ENCODE peak calls at places on chromosomes 2 and 18, in four cellular contexts. One of them, this sample, is unnamed.

GRCh38 chr2:64227603-64228125 is 83.4 kb upstream of the PELI1 start:
- DNase-seq in tibial nerve: no peak
- DNase-seq in AG04450: no peak
- DNase-seq in K562: no peak
- DNase-seq in this sample: no peak

GRCh38 chr2:178912416-178913056 is 105.3 kb upstream of the TTN start:
- DNase-seq in K562: no peak
- DNase-seq in tibial nerve: no peak
- DNase-seq in AG04450: no peak
- DNase-seq in this sample: no peak

GRCh38 chr18:32742620-32743019 is 30.2 kb downstream of the KLHL14 start:
- DNase-seq in AG04450: no peak
- DNase-seq in tibial nerve: no peak
- DNase-seq in K562: no peak
- DNase-seq in this sample: no peak

GRCh38 chr2:197229509-197230458 is 80.8 kb downstream of the ANKRD44 start:
- DNase-seq in K562: no peak
- DNase-seq in AG04450: peak
- DNase-seq in tibial nerve: no peak
- DNase-seq in this sample: peak

GRCh38 chr2:120551540-120551939 is 184.1 kb upstream of the GLI2 start:
- DNase-seq in tibial nerve: no peak
- DNase-seq in AG04450: no peak
- DNase-seq in K562: no peak
- DNase-seq in this sample: no peak

GRCh38 chr2:43051316-43051715 is 175.1 kb downstream of the ZFP36L2 start:
- DNase-seq in AG04450: no peak
- DNase-seq in tibial nerve: no peak
- DNase-seq in K562: no peak
- DNase-seq in this sample: no peak

GRCh38 chr2:94956797-94957391 is 68.6 kb upstream of the MAL start:
- DNase-seq in K562: peak
- DNase-seq in tibial nerve: peak
- DNase-seq in AG04450: no peak
- DNase-seq in this sample: no peak

GRCh38 chr18:24397131-24397693 is 412 bp downstream of the OSBPL1A start:
- DNase-seq in AG04450: peak
- DNase-seq in K562: no peak
- DNase-seq in tibial nerve: peak
- DNase-seq in this sample: peak

GRCh38 chr18:44855681-44856080 is 175.0 kb downstream of the SETBP1 start:
- DNase-seq in AG04450: no peak
- DNase-seq in K562: no peak
- DNase-seq in tibial nerve: no peak
- DNase-seq in this sample: no peak

GRCh38 chr18:78512080-78512601 is 467.5 kb upstream of the SALL3 start:
- DNase-seq in AG04450: no peak
- DNase-seq in tibial nerve: no peak
- DNase-seq in K562: no peak
- DNase-seq in this sample: no peak

GRCh38 chr2:151989378-151989777 is 109.5 kb downstream of the CACNB4 start:
- DNase-seq in tibial nerve: no peak
- DNase-seq in K562: no peak
- DNase-seq in AG04450: no peak
- DNase-seq in this sample: no peak

GRCh38 chr2:108927936-108928659 is 60.9 kb downstream of the EDAR start:
- DNase-seq in tibial nerve: peak
- DNase-seq in AG04450: peak
- DNase-seq in K562: peak
- DNase-seq in this sample: peak

GRCh38 chr2:235444101-235444597 is 49.7 kb upstream of the AGAP1 start:
- DNase-seq in tibial nerve: no peak
- DNase-seq in K562: no peak
- DNase-seq in AG04450: no peak
- DNase-seq in this sample: no peak

GRCh38 chr2:235027558-235028214 is 75.9 kb downstream of the SH3BP4 start:
- DNase-seq in K562: no peak
- DNase-seq in tibial nerve: no peak
- DNase-seq in AG04450: no peak
- DNase-seq in this sample: no peak

GRCh38 chr18:23970161-23971153 is 44.1 kb upstream of the TTC39C start:
- DNase-seq in K562: no peak
- DNase-seq in tibial nerve: no peak
- DNase-seq in AG04450: no peak
- DNase-seq in this sample: no peak

GRCh38 chr2:60094450-60094929 is 459.0 kb downstream of the BCL11A start:
- DNase-seq in tibial nerve: no peak
- DNase-seq in AG04450: no peak
- DNase-seq in K562: no peak
- DNase-seq in this sample: no peak

GRCh38 chr18:23992941-23993280 is 21.6 kb upstream of the TTC39C start:
- DNase-seq in K562: no peak
- DNase-seq in tibial nerve: no peak
- DNase-seq in AG04450: no peak
- DNase-seq in this sample: no peak

GRCh38 chr2:233247744-233248143 is 3.7 kb upstream of the ATG16L1 start:
- DNase-seq in AG04450: no peak
- DNase-seq in K562: no peak
- DNase-seq in tibial nerve: no peak
- DNase-seq in this sample: no peak

GRCh38 chr2:186702499-186702898 is 8.6 kb downstream of the FAM171B start:
- DNase-seq in K562: no peak
- DNase-seq in tibial nerve: no peak
- DNase-seq in AG04450: no peak
- DNase-seq in this sample: no peak

GRCh38 chr2:24456610-24457556 is 34.2 kb upstream of the NCOA1 start:
- DNase-seq in tibial nerve: peak
- DNase-seq in K562: peak
- DNase-seq in AG04450: peak
- DNase-seq in this sample: peak
- H3K4me3 ChIP-seq in tibial nerve: no peak
- H3K4me3 ChIP-seq in K562: no peak
- H3K4me3 ChIP-seq in AG04450: no peak
- H3K4me3 ChIP-seq in this sample: no peak

GRCh38 chr2:176115883-176116813 is at the start of gene HOXD10:
- DNase-seq in AG04450: no peak
- DNase-seq in tibial nerve: no peak
- DNase-seq in K562: peak
- DNase-seq in this sample: no peak
- TF ChIP-seq CTCF in AG04450: no peak
- TF ChIP-seq CTCF in tibial nerve: no peak
- TF ChIP-seq CTCF in K562: no peak
- TF ChIP-seq CTCF in this sample: no peak

GRCh38 chr2:38808677-38809076 is 30.7 kb downstream of the GEMIN6 start:
- DNase-seq in AG04450: no peak
- DNase-seq in tibial nerve: no peak
- DNase-seq in K562: no peak
- DNase-seq in this sample: no peak

GRCh38 chr2:38806001-38806400 is 28.0 kb downstream of the GEMIN6 start:
- DNase-seq in AG04450: no peak
- DNase-seq in K562: no peak
- DNase-seq in tibial nerve: no peak
- DNase-seq in this sample: no peak

GRCh38 chr2:38810488-38810887 is 32.5 kb downstream of the GEMIN6 start:
- DNase-seq in AG04450: no peak
- DNase-seq in tibial nerve: no peak
- DNase-seq in K562: no peak
- DNase-seq in this sample: no peak

DNA sequence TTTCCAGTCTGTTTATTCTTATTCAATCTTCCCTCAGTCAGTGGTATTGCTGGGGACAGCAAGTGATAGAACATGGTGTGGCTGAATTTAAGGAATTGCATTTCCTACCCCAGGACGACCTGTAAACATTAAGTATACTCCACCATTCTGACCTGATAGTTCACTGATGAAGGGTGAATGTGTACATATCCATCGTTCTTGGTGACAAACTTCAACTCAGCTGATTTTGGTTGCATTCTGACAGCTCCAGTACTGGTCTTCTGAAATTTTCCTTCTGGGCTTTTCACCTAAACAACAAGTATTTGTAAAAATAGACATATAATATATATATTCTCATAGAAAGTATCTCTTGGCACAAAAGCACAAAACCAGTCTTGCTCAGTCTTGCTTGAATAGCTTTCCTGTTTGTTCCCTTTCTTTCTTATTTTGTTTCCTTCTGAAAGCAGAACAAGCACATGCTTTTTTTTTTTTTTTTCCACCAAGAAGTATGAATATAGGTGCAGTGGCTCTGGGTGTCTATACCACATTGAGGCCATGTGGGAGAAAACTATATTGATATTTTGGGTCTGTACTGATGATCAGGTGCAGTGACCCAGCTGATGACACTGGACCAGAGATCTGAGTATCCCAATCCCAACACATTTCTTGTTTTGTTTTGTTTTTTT is 28.5 kb downstream of the GEMIN6 start:
- DNase-seq in AG04450: no peak
- DNase-seq in tibial nerve: no peak
- DNase-seq in K562: no peak
- DNase-seq in this sample: no peak
- H3K4me3 ChIP-seq in AG04450: no peak
- H3K4me3 ChIP-seq in tibial nerve: no peak
- H3K4me3 ChIP-seq in K562: no peak
- H3K4me3 ChIP-seq in this sample: no peak

GRCh38 chr2:209933499-209934458 is 68.7 kb upstream of the RPE start:
- DNase-seq in AG04450: peak
- DNase-seq in K562: no peak
- DNase-seq in tibial nerve: peak
- DNase-seq in this sample: peak

GRCh38 chr2:209938906-209939305 is 63.5 kb upstream of the RPE start:
- DNase-seq in K562: no peak
- DNase-seq in AG04450: no peak
- DNase-seq in tibial nerve: no peak
- DNase-seq in this sample: no peak

GRCh38 chr2:209937893-209938292 is 64.5 kb upstream of the RPE start:
- DNase-seq in tibial nerve: no peak
- DNase-seq in K562: no peak
- DNase-seq in AG04450: no peak
- DNase-seq in this sample: no peak

GRCh38 chr2:209940923-209941322 is 61.5 kb upstream of the RPE start:
- DNase-seq in tibial nerve: no peak
- DNase-seq in AG04450: no peak
- DNase-seq in K562: no peak
- DNase-seq in this sample: no peak

DNA sequence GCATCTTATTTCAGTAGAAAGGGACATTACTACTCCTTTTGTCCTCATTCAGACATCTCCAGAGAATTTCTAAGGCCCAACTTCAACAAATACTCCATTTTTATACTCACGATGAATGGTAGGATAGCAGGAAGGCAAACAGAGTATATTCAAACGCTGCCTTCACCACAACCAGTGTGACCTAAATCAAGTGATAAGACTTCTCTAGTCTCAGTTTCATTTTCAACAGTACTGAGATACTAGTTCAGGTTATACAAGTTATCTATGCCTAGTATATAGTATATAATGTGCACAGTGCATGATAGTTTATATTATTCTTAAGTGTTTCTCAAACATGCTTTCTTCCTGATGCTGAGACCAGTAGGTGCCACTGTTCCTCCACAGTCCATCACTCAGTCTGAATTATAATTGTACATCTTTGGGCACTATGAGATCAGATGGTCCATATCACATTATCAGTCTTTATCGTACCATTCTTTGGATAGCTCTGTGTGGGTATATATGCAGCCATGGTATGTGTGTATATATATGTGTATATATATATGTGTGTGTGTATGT is 66.3 kb upstream of the RPE start:
- DNase-seq in tibial nerve: no peak
- DNase-seq in AG04450: no peak
- DNase-seq in K562: no peak
- DNase-seq in this sample: no peak
- TF ChIP-seq CTCF in tibial nerve: no peak
- TF ChIP-seq CTCF in AG04450: peak
- TF ChIP-seq CTCF in K562: no peak
- TF ChIP-seq CTCF in this sample: no peak

GRCh38 chr2:36387258-36387916 is 31.8 kb downstream of the CRIM1 start:
- DNase-seq in AG04450: no peak
- DNase-seq in K562: no peak
- DNase-seq in tibial nerve: no peak
- DNase-seq in this sample: no peak
- H3K4me3 ChIP-seq in AG04450: no peak
- H3K4me3 ChIP-seq in K562: no peak
- H3K4me3 ChIP-seq in tibial nerve: no peak
- H3K4me3 ChIP-seq in this sample: no peak

GRCh38 chr2:182784777-182785176 is 68.7 kb downstream of the DNAJC10 start:
- DNase-seq in tibial nerve: no peak
- DNase-seq in K562: peak
- DNase-seq in AG04450: no peak
- DNase-seq in this sample: peak
- TF ChIP-seq CTCF in tibial nerve: peak
- TF ChIP-seq CTCF in K562: peak
- TF ChIP-seq CTCF in AG04450: peak
- TF ChIP-seq CTCF in this sample: peak

GRCh38 chr2:118860506-118860905 is 13.1 kb upstream of the EN1 start:
- DNase-seq in tibial nerve: no peak
- DNase-seq in K562: no peak
- DNase-seq in AG04450: no peak
- DNase-seq in this sample: no peak

GRCh38 chr2:118857677-118858484 is 10.4 kb upstream of the EN1 start:
- DNase-seq in AG04450: no peak
- DNase-seq in tibial nerve: no peak
- DNase-seq in K562: no peak
- DNase-seq in this sample: no peak

GRCh38 chr2:118856978-118857676 is 9.7 kb upstream of the EN1 start:
- DNase-seq in K562: no peak
- DNase-seq in tibial nerve: no peak
- DNase-seq in AG04450: no peak
- DNase-seq in this sample: no peak

GRCh38 chr2:118859157-118859770 is 11.8 kb upstream of the EN1 start:
- DNase-seq in tibial nerve: no peak
- DNase-seq in AG04450: no peak
- DNase-seq in K562: no peak
- DNase-seq in this sample: no peak

DNA sequence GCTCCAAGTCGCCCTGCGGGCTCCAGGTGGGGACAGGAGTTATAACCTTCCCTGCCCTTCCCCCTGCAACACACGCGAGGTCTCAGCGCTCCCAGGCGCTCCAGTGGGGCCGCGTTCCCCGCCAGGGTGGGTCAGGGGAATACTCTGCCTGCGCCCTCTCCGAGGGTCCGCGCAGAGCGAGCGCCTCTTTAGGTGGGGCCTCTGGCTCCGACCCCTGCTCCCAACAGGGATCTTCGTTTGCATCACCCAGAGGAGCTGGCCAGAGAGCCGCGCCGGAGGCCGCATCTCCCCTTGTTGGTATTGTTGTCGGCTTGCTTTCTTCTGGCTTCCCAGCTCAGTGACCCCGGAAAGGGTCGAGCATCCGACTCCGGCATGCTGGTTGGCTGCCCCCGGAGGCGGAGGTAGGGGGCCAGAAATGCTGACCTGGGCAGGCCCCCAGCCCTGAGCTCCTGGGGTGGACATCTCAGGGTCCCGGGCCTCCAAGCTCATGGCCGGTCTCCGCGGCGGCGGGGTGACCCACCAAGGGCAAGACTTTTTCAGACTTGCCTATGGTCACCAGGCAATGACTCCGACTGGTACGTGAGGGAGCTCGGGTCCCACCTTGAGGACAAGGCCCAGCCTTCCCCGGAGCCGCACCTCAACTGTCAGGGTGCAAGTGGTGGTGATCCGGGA is 11.2 kb upstream of the EN1 start:
- DNase-seq in AG04450: no peak
- DNase-seq in K562: no peak
- DNase-seq in tibial nerve: no peak
- DNase-seq in this sample: no peak
- H3K4me3 ChIP-seq in AG04450: no peak
- H3K4me3 ChIP-seq in K562: no peak
- H3K4me3 ChIP-seq in tibial nerve: no peak
- H3K4me3 ChIP-seq in this sample: no peak

GRCh38 chr2:241508510-241509407 is at the start of gene STK25:
- DNase-seq in tibial nerve: peak
- DNase-seq in K562: peak
- DNase-seq in AG04450: peak
- DNase-seq in this sample: peak
- TF ChIP-seq CTCF in tibial nerve: no peak
- TF ChIP-seq CTCF in K562: peak
- TF ChIP-seq CTCF in AG04450: no peak
- TF ChIP-seq CTCF in this sample: no peak